ENCODE peak calls at places on chromosomes 13 and 19, in seven cellular contexts. One of them, this sample, is unnamed.

GRCh38 chr13:30340367-30341184 is 33.2 kb upstream of the KATNAL1 start:
- DNase-seq in type B pancreatic cell: no peak
- DNase-seq in MCF 10A: peak
- DNase-seq in osteocyte: peak
- DNase-seq in GM06990: no peak
- DNase-seq in PC-9: peak
- DNase-seq in prostate gland: no peak
- DNase-seq in this sample: no peak

GRCh38 chr13:45206340-45206739 is 5.5 kb upstream of the KCTD4 start:
- DNase-seq in type B pancreatic cell: no peak
- DNase-seq in MCF 10A: peak
- DNase-seq in osteocyte: no peak
- DNase-seq in GM06990: peak
- DNase-seq in PC-9: no peak
- DNase-seq in prostate gland: no peak
- DNase-seq in this sample: no peak

GRCh38 chr13:43558312-43558711 is 228.5 kb downstream of the ENOX1 start:
- DNase-seq in type B pancreatic cell: no peak
- DNase-seq in MCF 10A: no peak
- DNase-seq in osteocyte: no peak
- DNase-seq in GM06990: no peak
- DNase-seq in PC-9: no peak
- DNase-seq in prostate gland: no peak
- DNase-seq in this sample: no peak

GRCh38 chr13:31476266-31476665 is 263.1 kb upstream of the RXFP2 start:
- DNase-seq in type B pancreatic cell: no peak
- DNase-seq in MCF 10A: no peak
- DNase-seq in osteocyte: no peak
- DNase-seq in GM06990: no peak
- DNase-seq in PC-9: no peak
- DNase-seq in prostate gland: no peak
- DNase-seq in this sample: no peak

GRCh38 chr19:19458110-19458816 is 52.8 kb downstream of the GATAD2A start:
- DNase-seq in type B pancreatic cell: no peak
- DNase-seq in MCF 10A: no peak
- DNase-seq in osteocyte: no peak
- DNase-seq in GM06990: no peak
- DNase-seq in PC-9: no peak
- DNase-seq in prostate gland: no peak
- DNase-seq in this sample: no peak

GRCh38 chr19:49244256-49244655 is 80.7 kb downstream of the SLC6A16 start:
- DNase-seq in type B pancreatic cell: no peak
- DNase-seq in MCF 10A: no peak
- DNase-seq in osteocyte: no peak
- DNase-seq in GM06990: no peak
- DNase-seq in PC-9: no peak
- DNase-seq in prostate gland: no peak
- DNase-seq in this sample: no peak

GRCh38 chr13:30751183-30751933 is 16.0 kb downstream of the ALOX5AP start:
- DNase-seq in type B pancreatic cell: no peak
- DNase-seq in MCF 10A: no peak
- DNase-seq in osteocyte: no peak
- DNase-seq in GM06990: no peak
- DNase-seq in PC-9: no peak
- DNase-seq in prostate gland: no peak
- DNase-seq in this sample: no peak

GRCh38 chr13:51894239-51894638 is 32.5 kb downstream of the CCDC70 start:
- DNase-seq in type B pancreatic cell: peak
- DNase-seq in MCF 10A: peak
- DNase-seq in osteocyte: peak
- DNase-seq in GM06990: no peak
- DNase-seq in PC-9: no peak
- DNase-seq in prostate gland: no peak
- DNase-seq in this sample: no peak

GRCh38 chr13:25865391-25865790 is 186.4 kb downstream of the SHISA2 start:
- DNase-seq in type B pancreatic cell: no peak
- DNase-seq in MCF 10A: no peak
- DNase-seq in osteocyte: no peak
- DNase-seq in GM06990: no peak
- DNase-seq in PC-9: no peak
- DNase-seq in prostate gland: no peak
- DNase-seq in this sample: no peak

GRCh38 chr13:91740811-91741210 is 342.4 kb downstream of the GPC5 start:
- DNase-seq in type B pancreatic cell: no peak
- DNase-seq in MCF 10A: no peak
- DNase-seq in osteocyte: no peak
- DNase-seq in GM06990: no peak
- DNase-seq in PC-9: no peak
- DNase-seq in prostate gland: no peak
- DNase-seq in this sample: no peak

GRCh38 chr19:45780448-45781281 is 1.6 kb downstream of the DMPK start:
- DNase-seq in type B pancreatic cell: no peak
- DNase-seq in MCF 10A: no peak
- DNase-seq in osteocyte: no peak
- DNase-seq in GM06990: no peak
- DNase-seq in PC-9: no peak
- DNase-seq in prostate gland: no peak
- DNase-seq in this sample: no peak

GRCh38 chr13:51063909-51064308 is 47.2 kb downstream of the C13orf42 start:
- DNase-seq in type B pancreatic cell: no peak
- DNase-seq in MCF 10A: no peak
- DNase-seq in osteocyte: no peak
- DNase-seq in GM06990: no peak
- DNase-seq in PC-9: no peak
- DNase-seq in prostate gland: no peak
- DNase-seq in this sample: no peak

GRCh38 chr19:41927810-41928192 is 448 bp downstream of the ERFL start:
- DNase-seq in type B pancreatic cell: no peak
- DNase-seq in MCF 10A: no peak
- DNase-seq in osteocyte: no peak
- DNase-seq in GM06990: no peak
- DNase-seq in PC-9: no peak
- DNase-seq in prostate gland: no peak
- DNase-seq in this sample: no peak

GRCh38 chr19:33750587-33751385 is 45.9 kb upstream of the KCTD15 start:
- DNase-seq in type B pancreatic cell: no peak
- DNase-seq in MCF 10A: no peak
- DNase-seq in osteocyte: no peak
- DNase-seq in GM06990: no peak
- DNase-seq in PC-9: no peak
- DNase-seq in prostate gland: no peak
- DNase-seq in this sample: no peak

GRCh38 chr19:43910884-43911283 is 24.2 kb downstream of the ZNF45 start:
- DNase-seq in type B pancreatic cell: no peak
- DNase-seq in MCF 10A: no peak
- DNase-seq in osteocyte: no peak
- DNase-seq in GM06990: no peak
- DNase-seq in PC-9: no peak
- DNase-seq in prostate gland: no peak
- DNase-seq in this sample: no peak

GRCh38 chr13:83450586-83450985 is 431.7 kb downstream of the SLITRK1 start:
- DNase-seq in type B pancreatic cell: no peak
- DNase-seq in MCF 10A: peak
- DNase-seq in osteocyte: no peak
- DNase-seq in GM06990: no peak
- DNase-seq in PC-9: no peak
- DNase-seq in prostate gland: no peak
- DNase-seq in this sample: no peak

GRCh38 chr19:55563261-55563690 is 17.4 kb downstream of the ZNF579 start:
- DNase-seq in type B pancreatic cell: no peak
- DNase-seq in MCF 10A: no peak
- DNase-seq in osteocyte: no peak
- DNase-seq in GM06990: no peak
- DNase-seq in PC-9: no peak
- DNase-seq in prostate gland: no peak
- DNase-seq in this sample: no peak

DNA sequence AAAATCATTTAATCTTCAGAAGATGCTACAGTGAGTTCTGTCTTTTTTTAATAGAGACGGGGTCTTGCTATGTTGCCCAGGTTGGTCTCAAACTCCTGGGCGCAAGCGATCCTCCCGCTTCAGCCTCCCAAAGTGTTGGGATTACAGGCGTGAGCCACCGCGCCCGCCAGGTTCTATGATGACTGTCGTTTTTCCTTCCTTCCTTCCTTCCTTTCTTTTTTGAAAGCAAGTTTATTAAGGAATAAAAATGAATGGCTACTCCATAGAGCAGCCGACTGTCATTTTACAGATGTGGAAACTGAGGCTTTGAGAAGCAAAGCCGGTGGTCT is 511 bp upstream of the GAMT start:
- DNase-seq in type B pancreatic cell: no peak
- DNase-seq in MCF 10A: no peak
- DNase-seq in osteocyte: no peak
- DNase-seq in GM06990: no peak
- DNase-seq in PC-9: no peak
- DNase-seq in prostate gland: no peak
- DNase-seq in this sample: no peak
- TF ChIP-seq CTCF in type B pancreatic cell: no peak
- TF ChIP-seq CTCF in MCF 10A: no peak
- TF ChIP-seq CTCF in osteocyte: no peak
- TF ChIP-seq CTCF in GM06990: no peak
- TF ChIP-seq CTCF in PC-9: no peak
- TF ChIP-seq CTCF in prostate gland: no peak
- TF ChIP-seq CTCF in this sample: no peak

GRCh38 chr19:40625406-40626120 is 24.4 kb downstream of the LTBP4 start:
- DNase-seq in type B pancreatic cell: no peak
- DNase-seq in MCF 10A: no peak
- DNase-seq in osteocyte: no peak
- DNase-seq in GM06990: no peak
- DNase-seq in PC-9: no peak
- DNase-seq in prostate gland: no peak
- DNase-seq in this sample: no peak
- TF ChIP-seq CTCF in type B pancreatic cell: no peak
- TF ChIP-seq CTCF in MCF 10A: no peak
- TF ChIP-seq CTCF in osteocyte: no peak
- TF ChIP-seq CTCF in GM06990: no peak
- TF ChIP-seq CTCF in PC-9: no peak
- TF ChIP-seq CTCF in prostate gland: no peak
- TF ChIP-seq CTCF in this sample: no peak

GRCh38 chr19:1768248-1768647 is 14.9 kb downstream of the ONECUT3 start:
- DNase-seq in type B pancreatic cell: no peak
- DNase-seq in MCF 10A: no peak
- DNase-seq in osteocyte: no peak
- DNase-seq in GM06990: no peak
- DNase-seq in PC-9: no peak
- DNase-seq in prostate gland: no peak
- DNase-seq in this sample: no peak
- TF ChIP-seq CTCF in type B pancreatic cell: peak
- TF ChIP-seq CTCF in MCF 10A: no peak
- TF ChIP-seq CTCF in osteocyte: no peak
- TF ChIP-seq CTCF in GM06990: peak
- TF ChIP-seq CTCF in PC-9: no peak
- TF ChIP-seq CTCF in prostate gland: no peak
- TF ChIP-seq CTCF in this sample: no peak

DNA sequence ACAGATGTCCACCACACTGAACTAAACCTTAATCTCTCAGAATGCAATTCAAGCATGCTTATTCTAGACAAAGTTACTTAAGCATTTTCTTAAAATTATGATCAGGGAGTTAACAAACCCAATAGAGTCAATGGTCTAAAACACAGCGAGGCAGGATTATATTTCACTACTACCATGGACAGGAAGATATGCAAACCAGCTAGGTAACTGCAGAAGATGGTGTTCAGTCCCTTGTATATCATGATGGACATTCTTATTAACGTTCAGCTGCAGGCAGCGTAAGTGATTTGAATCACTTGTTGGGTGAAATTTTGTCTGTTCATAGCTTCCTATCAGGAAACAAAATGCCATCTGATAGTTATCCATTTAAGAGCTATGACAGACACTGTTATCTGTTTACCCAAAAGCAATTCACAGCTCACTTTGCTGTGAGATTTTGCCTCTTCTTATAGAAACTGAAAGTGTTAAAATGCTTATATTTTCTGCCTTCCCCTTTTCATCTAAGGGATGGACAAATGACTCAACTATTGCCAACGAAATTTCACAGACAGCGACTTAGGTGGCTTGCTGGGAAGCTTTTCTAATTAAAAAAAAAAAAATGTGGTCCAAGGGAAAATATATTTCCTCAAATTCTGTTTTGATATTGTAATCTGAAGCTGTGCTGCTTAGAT is 591.9 kb downstream of the DACH1 start:
- DNase-seq in type B pancreatic cell: no peak
- DNase-seq in MCF 10A: no peak
- DNase-seq in osteocyte: no peak
- DNase-seq in GM06990: no peak
- DNase-seq in PC-9: no peak
- DNase-seq in prostate gland: no peak
- DNase-seq in this sample: no peak
- TF ChIP-seq CTCF in type B pancreatic cell: no peak
- TF ChIP-seq CTCF in MCF 10A: no peak
- TF ChIP-seq CTCF in osteocyte: no peak
- TF ChIP-seq CTCF in GM06990: no peak
- TF ChIP-seq CTCF in PC-9: no peak
- TF ChIP-seq CTCF in prostate gland: no peak
- TF ChIP-seq CTCF in this sample: no peak

GRCh38 chr19:36939153-36939552 is 23.0 kb downstream of the ZNF568 start:
- DNase-seq in type B pancreatic cell: no peak
- DNase-seq in MCF 10A: no peak
- DNase-seq in osteocyte: no peak
- DNase-seq in GM06990: no peak
- DNase-seq in PC-9: no peak
- DNase-seq in prostate gland: no peak
- DNase-seq in this sample: no peak
- TF ChIP-seq CTCF in type B pancreatic cell: peak
- TF ChIP-seq CTCF in MCF 10A: no peak
- TF ChIP-seq CTCF in osteocyte: no peak
- TF ChIP-seq CTCF in GM06990: no peak
- TF ChIP-seq CTCF in PC-9: no peak
- TF ChIP-seq CTCF in prostate gland: no peak
- TF ChIP-seq CTCF in this sample: no peak

DNA sequence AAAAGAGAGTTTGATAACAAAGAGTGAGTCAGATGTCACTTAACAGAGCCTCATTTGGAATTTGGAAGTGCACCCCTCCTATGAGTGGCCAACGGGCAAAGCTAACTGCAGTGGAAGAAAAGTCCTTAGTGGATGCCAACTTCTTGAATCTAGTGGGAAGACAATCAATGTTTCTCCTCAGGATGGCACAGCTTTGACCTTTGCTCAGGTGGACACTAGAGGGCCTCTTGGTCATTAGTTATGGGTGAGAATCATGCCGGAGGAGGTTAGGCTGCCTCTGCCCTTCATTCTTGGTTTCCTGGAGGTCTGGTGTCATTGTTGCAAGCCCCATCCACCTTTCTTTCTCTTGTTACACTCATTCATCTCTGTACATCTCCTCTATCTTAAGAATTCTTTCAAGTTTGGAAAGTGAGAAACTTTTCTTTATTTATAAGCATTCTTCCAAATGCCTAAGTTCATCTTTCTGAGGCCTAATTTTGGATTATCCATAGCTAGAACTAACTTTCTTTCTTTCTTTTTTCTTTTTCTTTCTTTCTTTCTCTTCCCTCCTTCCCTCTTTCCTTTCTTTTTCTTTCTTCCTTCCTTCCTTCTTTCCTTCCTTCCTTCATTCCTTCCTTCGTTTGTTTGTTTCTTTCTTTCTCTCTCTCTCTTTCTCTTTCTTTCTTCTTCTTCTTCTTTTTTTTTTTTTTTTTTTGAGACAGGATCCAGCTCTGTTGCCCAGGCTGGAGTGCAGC is 327.2 kb upstream of the TSHZ3 start:
- DNase-seq in type B pancreatic cell: no peak
- DNase-seq in MCF 10A: no peak
- DNase-seq in osteocyte: no peak
- DNase-seq in GM06990: no peak
- DNase-seq in PC-9: no peak
- DNase-seq in prostate gland: no peak
- DNase-seq in this sample: no peak
- TF ChIP-seq CTCF in type B pancreatic cell: peak
- TF ChIP-seq CTCF in MCF 10A: no peak
- TF ChIP-seq CTCF in osteocyte: no peak
- TF ChIP-seq CTCF in GM06990: no peak
- TF ChIP-seq CTCF in PC-9: peak
- TF ChIP-seq CTCF in prostate gland: no peak
- TF ChIP-seq CTCF in this sample: no peak